ENCODE peak calls at places on chromosomes 6 and 20, in nine cellular contexts. I, S, U, A, J, X, F, V and C are unnamed samples. For H3K4me1, the result is how much of the 10 kb centered on the place peaks cover.

GRCh38 chr6:151324079-151324825 is 67.1 kb downstream of the ZBTB2 start:
- DNase-seq in U (peak), J (peak), X (peak), I (peak), F (peak), V (peak), S (peak), A (peak), C (peak)

GRCh38 chr6:30818426-30818841 is 65.9 kb upstream of the DDR1 start:
- DNase-seq in V (no peak), A (no peak), J (no peak), I (peak), S (no peak), U (no peak), X (peak), F (no peak), C (no peak)

GRCh38 chr6:142878407-142878806 is 66.6 kb downstream of the HIVEP2 start:
- DNase-seq in S (no peak), I (no peak), A (no peak), F (no peak), V (no peak), X (no peak), U (no peak), J (no peak), C (no peak)

GRCh38 chr6:4931530-4932505 is 72.0 kb downstream of the RPP40 start:
- DNase-seq in V (peak), S (peak), F (no peak), I (no peak), X (peak), A (no peak), U (no peak), J (no peak), C (no peak)

GRCh38 chr6:20096506-20096905 is 115.8 kb downstream of the MBOAT1 start:
- DNase-seq in J (no peak), S (no peak), I (no peak), V (no peak), A (no peak), U (no peak), X (no peak), F (no peak), C (no peak)

GRCh38 chr20:2054911-2055310 is 46.7 kb upstream of the STK35 start:
- DNase-seq in F (no peak), X (no peak), I (no peak), A (no peak), S (no peak), V (no peak), U (no peak), J (no peak), C (no peak)

GRCh38 chr6:7050911-7051779 is 56.6 kb upstream of the RREB1 start:
- DNase-seq in J (no peak), F (peak), S (peak), V (peak), I (peak), X (no peak), U (peak), A (peak), C (peak)

GRCh38 chr6:99250476-99250875 is 99.0 kb downstream of the FAXC start:
- DNase-seq in F (no peak), S (no peak), J (no peak), I (no peak), X (no peak), U (no peak), V (no peak), A (no peak), C (no peak)

GRCh38 chr6:124870611-124871201 is 91.5 kb upstream of the RNF217 start:
- DNase-seq in V (no peak), X (no peak), S (no peak), I (peak), F (no peak), U (no peak), J (no peak), A (no peak), C (no peak)

GRCh38 chr6:40586369-40586768 is 795 bp downstream of the LRFN2 start:
- DNase-seq in S (no peak), V (no peak), J (no peak), U (no peak), F (peak), A (no peak), X (no peak), I (no peak), C (peak)

GRCh38 chr20:38635721-38636285 is 34.2 kb downstream of the ARHGAP40 start:
- DNase-seq in J (no peak), I (peak), S (no peak), V (no peak), F (no peak), A (no peak), U (no peak), X (no peak), C (no peak)

GRCh38 chr20:21391495-21392298 is 5.6 kb downstream of the NKX2-4 start:
- DNase-seq in A (no peak), S (no peak), V (no peak), I (no peak), X (no peak), J (no peak), U (no peak), F (no peak), C (no peak)

GRCh38 chr6:52000064-52000463 is 87.3 kb downstream of the PKHD1 start:
- DNase-seq in A (no peak), S (no peak), X (no peak), U (no peak), F (no peak), J (no peak), V (no peak), I (no peak), C (no peak)

GRCh38 chr20:50009521-50010454 is 27.0 kb downstream of the SNAI1 start:
- DNase-seq in V (no peak), U (no peak), A (no peak), I (no peak), X (no peak), F (no peak), S (no peak), J (no peak), C (no peak)

GRCh38 chr20:33229843-33230242 is 6.0 kb upstream of the BPIFA1 start:
- DNase-seq in U (no peak), S (no peak), X (no peak), A (no peak), V (no peak), F (no peak), J (no peak), I (no peak), C (no peak)

GRCh38 chr6:113645986-113646385 is 211.2 kb upstream of the MARCKS start:
- DNase-seq in F (no peak), V (no peak), U (no peak), I (no peak), S (no peak), J (no peak), X (no peak), A (no peak), C (no peak)

GRCh38 chr6:66985816-66986215 is 1278.8 kb upstream of the EYS start:
- DNase-seq in I (no peak), A (no peak), J (peak), U (no peak), X (no peak), S (no peak), V (no peak), F (no peak), C (no peak)

GRCh38 chr6:82740066-82740465 is 325.6 kb downstream of the UBE3D start:
- DNase-seq in X (no peak), U (no peak), V (no peak), A (no peak), I (no peak), S (no peak), F (no peak), J (no peak), C (no peak)

GRCh38 chr20:37385659-37386504 is 39.9 kb downstream of the SRC start:
- DNase-seq in J (no peak), X (no peak), S (no peak), F (no peak), I (no peak), U (peak), V (no peak), A (no peak), C (no peak)

GRCh38 chr6:44254201-44254956 is 2.9 kb downstream of the SLC35B2 start:
- DNase-seq in V (no peak), F (no peak), A (no peak), U (no peak), I (no peak), S (no peak), X (no peak), J (no peak), C (no peak)
- TF ChIP-seq POLR2A in V (no peak), F (no peak), A (no peak), U (no peak), I (peak), S (no peak), X (peak), J (no peak), C (no peak)

DNA sequence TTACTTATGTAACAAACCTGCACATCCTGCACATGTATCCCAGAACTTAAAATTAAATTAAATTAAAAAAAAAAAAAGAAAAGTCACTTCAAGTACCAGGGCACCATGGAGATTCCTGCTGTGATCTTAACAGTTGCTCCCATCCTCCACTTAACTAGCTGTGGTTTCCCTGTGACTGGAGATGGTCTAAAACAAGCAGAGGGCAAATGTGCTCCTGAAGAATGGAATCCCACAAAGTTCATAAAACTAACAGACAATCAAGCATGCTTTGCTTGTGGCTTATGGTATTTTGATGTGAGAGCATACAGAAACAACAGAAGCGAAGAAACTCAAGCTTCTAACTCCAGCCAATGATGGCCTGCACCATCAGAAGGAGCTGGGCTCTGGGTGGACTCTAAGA is 153.6 kb upstream of the KCNK16 start:
- DNase-seq in V (no peak), X (no peak), J (no peak), F (no peak), I (no peak), A (no peak), U (no peak), S (no peak), C (no peak)
- H3K27ac ChIP-seq in V (no peak), X (no peak), J (no peak), F (no peak), I (no peak), A (no peak), U (no peak), S (peak), C (no peak)

GRCh38 chr6:137549106-137549505 is 54.9 kb upstream of the OLIG3 start:
- DNase-seq in S (no peak), X (no peak), A (no peak), J (no peak), U (no peak), V (no peak), F (no peak), I (no peak), C (no peak)

GRCh38 chr6:137547601-137548000 is 53.4 kb upstream of the OLIG3 start:
- DNase-seq in A (no peak), I (no peak), S (no peak), U (no peak), X (no peak), J (no peak), V (no peak), F (no peak), C (no peak)

GRCh38 chr6:137550527-137550926 is 56.3 kb upstream of the OLIG3 start:
- DNase-seq in V (no peak), S (no peak), X (no peak), J (no peak), A (no peak), I (no peak), U (no peak), F (no peak), C (no peak)

GRCh38 chr6:137552809-137553208 is 58.6 kb upstream of the OLIG3 start:
- DNase-seq in S (no peak), U (no peak), I (no peak), F (no peak), X (no peak), A (no peak), J (no peak), V (no peak), C (no peak)

DNA sequence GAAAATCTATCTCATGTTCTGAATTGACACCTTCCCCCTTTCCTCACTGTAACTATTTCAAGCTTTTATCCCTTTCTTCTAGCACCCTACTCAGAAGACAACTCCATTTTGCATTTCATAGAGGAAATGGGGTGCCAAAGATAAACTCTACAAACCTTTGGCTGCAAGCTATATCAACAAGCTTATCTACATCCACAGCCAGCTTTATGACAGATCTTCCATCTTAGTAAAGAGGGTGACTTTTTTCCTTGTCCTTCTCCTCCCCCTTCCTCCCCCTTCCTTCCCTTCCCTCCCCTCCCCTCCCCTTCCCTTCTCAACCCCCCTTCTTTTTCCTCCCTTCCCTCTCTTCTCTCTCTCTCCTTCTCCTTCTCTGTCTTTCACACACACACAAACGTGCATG is 58.0 kb upstream of the OLIG3 start:
- DNase-seq in V (no peak), U (no peak), X (no peak), I (no peak), F (no peak), J (no peak), A (no peak), S (no peak), C (no peak)
- H3K4me1 ChIP-seq in V (under half), U (under half), X (under half), I (under half), F (under half), J (under half), A (under half), S (under half), C (under half)

DNA sequence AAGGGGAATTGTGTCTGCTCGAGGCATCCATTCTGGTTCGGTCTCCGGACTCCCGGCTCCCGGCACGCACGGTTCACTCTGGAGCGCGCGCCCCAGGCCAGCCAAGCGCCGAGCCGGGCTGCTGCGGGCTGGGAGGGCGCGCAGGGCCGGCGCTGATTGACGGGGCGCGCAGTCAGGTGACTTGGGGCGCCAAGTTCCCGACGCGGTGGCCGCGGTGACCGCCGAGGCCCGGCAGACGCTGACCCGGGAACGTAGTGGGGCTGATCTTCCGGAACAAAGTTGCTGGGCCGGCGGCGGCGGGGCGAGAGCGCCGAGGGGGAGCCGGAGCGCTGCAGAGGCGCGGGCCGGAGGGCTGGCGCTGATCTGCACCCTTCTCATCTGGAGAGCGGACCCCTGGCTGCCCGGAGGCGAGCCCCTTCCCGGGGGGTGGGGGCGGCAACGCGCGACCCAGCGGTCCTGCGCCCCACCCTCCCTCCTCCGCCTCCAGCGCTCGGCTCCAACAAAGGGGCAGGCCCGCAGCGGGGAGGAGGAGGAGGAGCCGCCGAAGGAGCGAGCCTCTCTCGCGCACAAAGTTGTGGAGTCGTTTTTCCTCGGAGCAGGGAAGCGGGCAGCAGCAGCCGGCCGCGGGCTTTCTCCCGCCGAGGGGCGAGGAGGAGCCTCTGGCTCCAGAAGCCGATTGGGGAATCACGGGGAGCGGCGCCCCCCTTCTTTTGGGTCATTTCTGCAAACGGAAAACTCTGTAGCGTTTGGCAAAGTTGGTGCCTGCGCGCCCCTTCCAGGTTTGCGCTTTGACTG is at the start of gene UTRN:
- DNase-seq in V (peak), F (peak), I (peak), A (peak), J (peak), U (peak), X (peak), S (peak), C (peak)
- TF ChIP-seq POLR2A in V (peak), F (no peak), I (no peak), A (peak), J (peak), U (peak), X (no peak), S (peak), C (peak)